ENCODE peak calls at places on chromosomes 1 and 21, in seven cellular contexts. F, M, Y, E, A, T and O are unnamed samples.

GRCh38 chr1:191348328-191348727 is 809.9 kb upstream of the RGS18 start:
- DNase-seq in A (no peak), E (no peak), F (no peak), T (no peak), M (no peak), Y (no peak), O (no peak)

GRCh38 chr1:228141871-228142615 is 2.0 kb downstream of the GUK1 start:
- DNase-seq in Y (no peak), F (no peak), T (peak), E (peak), A (no peak), M (no peak), O (no peak)

GRCh38 chr1:109109906-109110305 is 4.0 kb upstream of the ELAPOR1 start:
- DNase-seq in T (no peak), Y (no peak), F (no peak), M (no peak), A (no peak), E (no peak), O (no peak)

GRCh38 chr1:49995734-49996133 is 28.0 kb downstream of the AGBL4 start:
- DNase-seq in T (peak), A (no peak), F (no peak), Y (no peak), M (no peak), E (no peak), O (no peak)

GRCh38 chr1:178899402-178899801 is 28.5 kb upstream of the ANGPTL1 start:
- DNase-seq in A (no peak), M (no peak), T (no peak), F (no peak), Y (no peak), E (no peak), O (no peak)

GRCh38 chr1:50562106-50562505 is 138.9 kb upstream of the DMRTA2 start:
- DNase-seq in M (no peak), E (no peak), A (no peak), Y (no peak), T (no peak), F (no peak), O (peak)

GRCh38 chr1:80392529-80392928 is 1386.0 kb upstream of the ADGRL4 start:
- DNase-seq in M (no peak), F (no peak), E (no peak), Y (no peak), T (no peak), A (peak), O (peak)

GRCh38 chr1:206472454-206472853 is 2.2 kb downstream of the IKBKE start:
- DNase-seq in M (no peak), E (peak), A (peak), F (no peak), Y (no peak), T (peak), O (peak)

GRCh38 chr1:202625416-202626360 is 84.6 kb downstream of the SYT2 start:
- DNase-seq in A (peak), E (peak), T (peak), F (no peak), M (peak), Y (no peak), O (peak)

GRCh38 chr1:248670003-248670402 is 14.7 kb upstream of the OR2T27 start:
- DNase-seq in E (no peak), M (no peak), F (no peak), T (no peak), Y (no peak), A (peak), O (no peak)

GRCh38 chr1:118077331-118078055 is 107.5 kb downstream of the SPAG17 start:
- DNase-seq in E (no peak), T (peak), F (no peak), M (peak), Y (peak), A (peak), O (peak)

GRCh38 chr21:42414928-42415769 is 11.4 kb downstream of the UBASH3A start:
- DNase-seq in T (no peak), Y (no peak), F (peak), A (peak), M (no peak), E (no peak), O (peak)

GRCh38 chr1:109299087-109299983 is 7.5 kb downstream of the MYBPHL start:
- DNase-seq in M (no peak), Y (no peak), E (peak), A (peak), T (no peak), F (no peak), O (peak)

GRCh38 chr1:230242317-230242716 is 175.3 kb downstream of the GALNT2 start:
- DNase-seq in T (no peak), M (no peak), A (peak), E (no peak), Y (no peak), F (no peak), O (no peak)

GRCh38 chr1:158087320-158087927 is 93.3 kb upstream of the CD1D start:
- DNase-seq in T (peak), A (peak), E (peak), F (no peak), M (peak), Y (no peak), O (peak)

GRCh38 chr1:93716974-93717373 is 35.3 kb upstream of the BCAR3 start:
- DNase-seq in Y (no peak), E (no peak), A (peak), T (peak), F (no peak), M (no peak), O (no peak)

DNA sequence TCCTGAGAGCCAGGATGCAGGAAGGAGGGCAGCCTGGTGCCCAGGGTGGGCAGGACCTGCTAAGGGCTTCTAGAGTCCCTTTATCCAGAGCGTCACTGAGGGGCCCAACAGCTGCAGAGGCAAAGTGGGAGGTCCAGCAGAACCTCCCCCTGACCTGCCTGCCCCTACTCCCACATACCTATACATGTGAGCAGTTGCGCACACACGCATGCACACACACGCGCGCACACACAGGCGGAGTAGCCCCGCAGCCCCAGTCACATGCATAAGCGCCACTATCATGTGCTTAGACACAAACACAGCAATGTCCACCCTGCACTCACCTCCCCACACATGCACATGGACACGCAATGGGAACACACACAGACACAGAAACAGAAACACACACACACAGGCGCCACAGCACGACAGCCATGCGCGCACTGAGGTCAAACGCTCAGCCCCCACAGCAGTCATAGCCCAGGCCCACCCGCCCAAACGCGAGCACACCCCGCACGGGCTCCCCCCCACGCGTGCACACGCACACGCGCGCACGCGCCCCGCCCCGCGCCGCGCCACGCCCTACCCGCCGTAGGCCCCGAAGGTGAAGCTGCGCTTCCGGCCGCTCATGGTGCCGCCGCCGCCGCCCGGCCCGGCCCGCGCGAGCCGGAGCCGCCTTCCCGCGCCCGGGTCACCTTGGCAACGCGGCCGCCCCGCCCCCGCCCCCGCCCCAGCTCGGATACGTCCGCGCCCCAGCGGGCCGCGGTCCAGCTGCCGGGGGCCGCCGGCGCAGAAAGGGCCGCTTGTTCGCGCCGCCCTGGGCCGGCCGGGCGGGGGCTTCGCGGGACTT is 17.7 kb downstream of the RAP1GAP start:
- DNase-seq in F (no peak), A (no peak), Y (no peak), T (peak), M (no peak), E (peak), O (peak)
- H3K9ac ChIP-seq in F (no peak), A (no peak), Y (peak), T (no peak), M (peak), E (no peak), O (no peak)

GRCh38 chr1:210250665-210250997 is 18.0 kb downstream of the SERTAD4 start:
- DNase-seq in E (peak), T (peak), F (no peak), M (no peak), Y (no peak), A (no peak), O (peak)
- H3K9ac ChIP-seq in E (no peak), T (no peak), F (no peak), M (no peak), Y (no peak), A (no peak), O (no peak)

DNA sequence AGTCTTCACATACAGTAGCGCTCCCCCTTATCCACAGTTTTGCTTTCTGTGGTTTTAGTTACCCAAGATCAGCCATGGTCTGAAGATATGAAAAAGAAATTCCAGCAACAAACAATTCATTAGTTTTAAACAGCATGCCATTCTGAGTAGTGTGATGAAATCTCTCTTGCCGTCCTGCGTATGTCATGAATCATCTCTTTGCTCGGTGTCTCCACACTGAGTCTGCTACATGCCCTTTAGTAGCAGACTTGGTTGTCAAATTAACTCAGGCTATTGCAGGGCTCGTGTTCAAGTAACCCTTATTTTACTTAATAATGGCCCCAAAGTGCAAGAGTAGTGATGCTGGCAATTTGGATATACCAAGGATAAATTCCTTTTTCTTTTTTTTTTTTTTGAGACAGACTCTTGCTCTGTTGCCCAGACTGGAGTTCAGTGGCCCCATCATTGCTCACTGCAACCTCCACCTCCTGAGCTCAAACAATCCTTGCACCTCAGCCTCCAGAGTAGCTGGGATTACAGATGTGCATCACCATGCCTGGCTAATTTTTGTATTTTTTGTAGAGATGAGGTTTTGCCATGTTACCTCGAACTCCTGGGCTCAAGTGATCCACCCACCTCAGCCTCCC is 22.6 kb downstream of the PHACTR4 start:
- DNase-seq in Y (no peak), F (no peak), E (no peak), A (peak), T (no peak), M (no peak), O (peak)
- H3K9ac ChIP-seq in Y (no peak), F (no peak), E (peak), A (no peak), T (no peak), M (no peak), O (no peak)

DNA sequence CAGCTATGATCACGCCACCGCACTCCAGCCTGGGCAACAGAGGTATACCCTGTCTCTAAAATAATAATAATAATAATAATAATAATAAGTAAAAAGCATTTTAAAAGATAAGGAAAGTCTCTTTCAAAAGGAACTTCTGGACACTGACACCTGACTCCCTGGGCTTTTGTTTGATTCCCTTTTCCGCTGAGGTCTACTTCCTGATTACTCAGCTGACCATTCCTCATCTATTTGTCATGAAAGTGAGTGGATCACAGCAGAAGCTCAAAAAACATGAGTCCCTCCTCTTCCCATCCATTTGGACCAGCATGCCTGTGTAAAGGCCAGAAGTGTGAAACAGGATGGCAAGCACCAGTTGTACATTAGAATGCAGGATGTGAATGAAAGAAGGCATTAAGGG is 61.1 kb upstream of the FBXO28 start:
- DNase-seq in Y (no peak), M (no peak), E (no peak), A (peak), F (no peak), T (no peak), O (no peak)
- H3K9ac ChIP-seq in Y (no peak), M (no peak), E (no peak), A (no peak), F (no peak), T (no peak), O (no peak)

GRCh38 chr1:77047978-77048614 is 171.1 kb downstream of the PIGK start:
- DNase-seq in F (no peak), M (no peak), Y (no peak), T (no peak), E (no peak), A (no peak), O (no peak)
- H3K9ac ChIP-seq in F (no peak), M (no peak), Y (no peak), T (no peak), E (no peak), A (no peak), O (no peak)

GRCh38 chr1:98045211-98046030 is 124.6 kb upstream of the DPYD start:
- DNase-seq in Y (no peak), A (peak), M (no peak), T (peak), F (no peak), E (peak), O (peak)
- H3K9ac ChIP-seq in Y (no peak), A (peak), M (no peak), T (no peak), F (no peak), E (peak), O (peak)

GRCh38 chr1:51958824-51959223 is 31.7 kb downstream of the RAB3B start:
- DNase-seq in A (no peak), M (no peak), F (no peak), E (no peak), T (no peak), Y (no peak), O (no peak)

GRCh38 chr1:51961954-51962353 is 28.5 kb downstream of the RAB3B start:
- DNase-seq in E (no peak), T (no peak), A (no peak), M (no peak), Y (no peak), F (no peak), O (no peak)

GRCh38 chr1:51962486-51963356 is 27.8 kb downstream of the RAB3B start:
- DNase-seq in Y (no peak), T (no peak), M (no peak), A (no peak), F (peak), E (no peak), O (peak)

GRCh38 chr1:51960262-51960661 is 30.2 kb downstream of the RAB3B start:
- DNase-seq in M (no peak), Y (no peak), A (no peak), F (no peak), T (peak), E (no peak), O (no peak)

GRCh38 chr1:51961231-51961630 is 29.3 kb downstream of the RAB3B start:
- DNase-seq in E (no peak), M (no peak), A (no peak), Y (no peak), F (no peak), T (no peak), O (no peak)
- H3K9ac ChIP-seq in E (no peak), M (no peak), A (no peak), Y (no peak), F (no peak), T (no peak), O (no peak)

DNA sequence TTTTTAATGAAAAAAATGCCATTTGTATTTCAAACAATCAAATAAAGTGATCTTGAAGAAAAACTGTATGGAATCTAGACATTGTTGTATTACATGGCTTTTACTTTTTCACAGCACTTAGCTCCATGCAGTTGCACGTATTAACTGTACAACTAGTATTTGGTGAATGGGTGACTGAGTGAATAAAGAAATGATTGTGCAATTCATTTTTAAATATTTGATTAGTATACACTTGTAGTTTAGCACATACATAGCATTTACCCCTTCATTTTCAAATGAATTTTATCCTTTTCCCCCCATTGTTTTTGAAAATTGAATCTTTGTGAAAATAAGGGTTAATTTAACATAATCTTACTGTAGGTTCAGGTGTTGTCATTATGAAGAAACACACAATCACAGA is 54.5 kb upstream of the GPR25 start:
- DNase-seq in E (no peak), T (no peak), A (no peak), Y (no peak), F (no peak), M (no peak), O (no peak)
- H3K9ac ChIP-seq in E (no peak), T (no peak), A (no peak), Y (no peak), F (no peak), M (no peak), O (no peak)

DNA sequence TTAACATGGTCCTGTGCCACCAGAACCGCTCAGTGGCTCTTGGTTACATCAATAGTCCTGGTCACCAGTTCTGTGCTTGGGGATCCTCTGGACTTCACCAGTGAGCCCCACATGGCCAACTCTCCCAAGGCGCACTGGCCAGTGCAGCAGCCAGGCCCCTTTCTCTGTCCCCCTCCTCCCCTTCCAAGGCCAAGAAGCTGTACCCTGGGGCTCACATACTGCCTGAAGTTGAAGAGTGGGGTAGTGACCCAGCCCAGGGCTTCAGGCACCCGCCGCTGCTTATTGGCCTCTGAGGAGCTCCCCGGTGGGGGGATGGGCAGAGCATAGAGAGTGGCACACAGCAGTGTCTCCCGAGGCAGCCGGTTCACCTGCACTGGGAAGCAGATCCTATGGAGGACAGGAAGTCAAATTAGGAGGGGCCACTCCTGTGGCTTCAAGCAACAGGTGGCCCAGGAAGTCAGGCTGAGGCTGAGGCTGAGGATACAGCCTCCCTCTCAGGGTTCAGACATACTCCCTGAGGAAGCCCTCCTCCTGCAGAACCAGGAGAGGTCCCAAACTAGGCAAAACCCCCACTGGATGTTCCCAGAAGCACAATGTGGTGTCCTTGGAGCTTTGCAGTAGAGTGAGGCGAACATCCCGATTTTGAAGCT is 38.1 kb upstream of the PPP1R15B start:
- DNase-seq in F (no peak), Y (no peak), E (no peak), T (no peak), M (no peak), A (no peak), O (no peak)
- H3K9ac ChIP-seq in F (no peak), Y (no peak), E (no peak), T (no peak), M (no peak), A (no peak), O (no peak)